ENCODE peak calls at places on chromosome 11, in nine cellular contexts. One of them, this sample, is unnamed.

GRCh38 chr11:67564230-67564629 is 19.4 kb upstream of the GSTP1 start:
- ATAC-seq in right cardiac atrium: no peak
- ATAC-seq in left lung: no peak
- ATAC-seq in SK-N-SH treated with all-trans-retinoic acid at 6 μM for 48 hours: no peak
- ATAC-seq in activated naive CD4-positive, alpha-beta T cell treated with anti-CD3 and anti-CD28 coated beads, Interleukin-2, amount 50 U/mL, for 72 hours: no peak
- ATAC-seq in naive thymus-derived CD4-positive, alpha-beta T cell: no peak
- ATAC-seq in stimulated activated naive CD8-positive, alpha-beta T cell treated with anti-CD3 and anti-CD28 coated beads, Interleukin-15, amount 100 ng/mL, for 72 hours: no peak
- ATAC-seq in heart right ventricle: no peak
- ATAC-seq in activated CD8-positive, alpha-beta memory T cell treated with anti-CD3 and anti-CD28 coated beads, Interleukin-2, amount 10 ng/mL, durations not matched to agents 7 days and 5 days: no peak
- ATAC-seq in this sample: no peak

GRCh38 chr11:93741882-93742226 is 382 bp downstream of the C11orf54 start:
- ATAC-seq in naive thymus-derived CD4-positive, alpha-beta T cell: peak
- ATAC-seq in heart right ventricle: peak
- ATAC-seq in stimulated activated naive CD8-positive, alpha-beta T cell treated with anti-CD3 and anti-CD28 coated beads, Interleukin-15, amount 100 ng/mL, for 72 hours: no peak
- ATAC-seq in right cardiac atrium: peak
- ATAC-seq in SK-N-SH treated with all-trans-retinoic acid at 6 μM for 48 hours: peak
- ATAC-seq in left lung: peak
- ATAC-seq in activated CD8-positive, alpha-beta memory T cell treated with anti-CD3 and anti-CD28 coated beads, Interleukin-2, amount 10 ng/mL, durations not matched to agents 7 days and 5 days: peak
- ATAC-seq in activated naive CD4-positive, alpha-beta T cell treated with anti-CD3 and anti-CD28 coated beads, Interleukin-2, amount 50 U/mL, for 72 hours: peak
- ATAC-seq in this sample: peak

GRCh38 chr11:60768202-60768601 is 11.5 kb downstream of the MS4A15 start:
- ATAC-seq in heart right ventricle: no peak
- ATAC-seq in activated naive CD4-positive, alpha-beta T cell treated with anti-CD3 and anti-CD28 coated beads, Interleukin-2, amount 50 U/mL, for 72 hours: no peak
- ATAC-seq in left lung: no peak
- ATAC-seq in SK-N-SH treated with all-trans-retinoic acid at 6 μM for 48 hours: no peak
- ATAC-seq in naive thymus-derived CD4-positive, alpha-beta T cell: no peak
- ATAC-seq in activated CD8-positive, alpha-beta memory T cell treated with anti-CD3 and anti-CD28 coated beads, Interleukin-2, amount 10 ng/mL, durations not matched to agents 7 days and 5 days: no peak
- ATAC-seq in right cardiac atrium: no peak
- ATAC-seq in stimulated activated naive CD8-positive, alpha-beta T cell treated with anti-CD3 and anti-CD28 coated beads, Interleukin-15, amount 100 ng/mL, for 72 hours: no peak
- ATAC-seq in this sample: no peak

GRCh38 chr11:119015054-119015611 is 3.0 kb downstream of the RPS25 start:
- ATAC-seq in naive thymus-derived CD4-positive, alpha-beta T cell: no peak
- ATAC-seq in left lung: no peak
- ATAC-seq in activated naive CD4-positive, alpha-beta T cell treated with anti-CD3 and anti-CD28 coated beads, Interleukin-2, amount 50 U/mL, for 72 hours: no peak
- ATAC-seq in stimulated activated naive CD8-positive, alpha-beta T cell treated with anti-CD3 and anti-CD28 coated beads, Interleukin-15, amount 100 ng/mL, for 72 hours: no peak
- ATAC-seq in heart right ventricle: no peak
- ATAC-seq in SK-N-SH treated with all-trans-retinoic acid at 6 μM for 48 hours: no peak
- ATAC-seq in right cardiac atrium: no peak
- ATAC-seq in activated CD8-positive, alpha-beta memory T cell treated with anti-CD3 and anti-CD28 coated beads, Interleukin-2, amount 10 ng/mL, durations not matched to agents 7 days and 5 days: no peak
- ATAC-seq in this sample: no peak

GRCh38 chr11:61516675-61517516 is 8.3 kb downstream of the LRRC10B start:
- ATAC-seq in naive thymus-derived CD4-positive, alpha-beta T cell: peak
- ATAC-seq in SK-N-SH treated with all-trans-retinoic acid at 6 μM for 48 hours: peak
- ATAC-seq in activated naive CD4-positive, alpha-beta T cell treated with anti-CD3 and anti-CD28 coated beads, Interleukin-2, amount 50 U/mL, for 72 hours: peak
- ATAC-seq in activated CD8-positive, alpha-beta memory T cell treated with anti-CD3 and anti-CD28 coated beads, Interleukin-2, amount 10 ng/mL, durations not matched to agents 7 days and 5 days: peak
- ATAC-seq in heart right ventricle: peak
- ATAC-seq in stimulated activated naive CD8-positive, alpha-beta T cell treated with anti-CD3 and anti-CD28 coated beads, Interleukin-15, amount 100 ng/mL, for 72 hours: peak
- ATAC-seq in left lung: peak
- ATAC-seq in right cardiac atrium: peak
- ATAC-seq in this sample: peak

GRCh38 chr11:112520293-112520692 is 259.6 kb upstream of the PLET1 start:
- ATAC-seq in SK-N-SH treated with all-trans-retinoic acid at 6 μM for 48 hours: no peak
- ATAC-seq in activated naive CD4-positive, alpha-beta T cell treated with anti-CD3 and anti-CD28 coated beads, Interleukin-2, amount 50 U/mL, for 72 hours: no peak
- ATAC-seq in right cardiac atrium: no peak
- ATAC-seq in stimulated activated naive CD8-positive, alpha-beta T cell treated with anti-CD3 and anti-CD28 coated beads, Interleukin-15, amount 100 ng/mL, for 72 hours: no peak
- ATAC-seq in left lung: no peak
- ATAC-seq in naive thymus-derived CD4-positive, alpha-beta T cell: no peak
- ATAC-seq in heart right ventricle: no peak
- ATAC-seq in activated CD8-positive, alpha-beta memory T cell treated with anti-CD3 and anti-CD28 coated beads, Interleukin-2, amount 10 ng/mL, durations not matched to agents 7 days and 5 days: no peak
- ATAC-seq in this sample: no peak

GRCh38 chr11:130087294-130087926 is 17.7 kb downstream of the APLP2 start:
- ATAC-seq in heart right ventricle: peak
- ATAC-seq in activated naive CD4-positive, alpha-beta T cell treated with anti-CD3 and anti-CD28 coated beads, Interleukin-2, amount 50 U/mL, for 72 hours: no peak
- ATAC-seq in left lung: peak
- ATAC-seq in stimulated activated naive CD8-positive, alpha-beta T cell treated with anti-CD3 and anti-CD28 coated beads, Interleukin-15, amount 100 ng/mL, for 72 hours: no peak
- ATAC-seq in activated CD8-positive, alpha-beta memory T cell treated with anti-CD3 and anti-CD28 coated beads, Interleukin-2, amount 10 ng/mL, durations not matched to agents 7 days and 5 days: no peak
- ATAC-seq in naive thymus-derived CD4-positive, alpha-beta T cell: peak
- ATAC-seq in SK-N-SH treated with all-trans-retinoic acid at 6 μM for 48 hours: no peak
- ATAC-seq in right cardiac atrium: peak
- ATAC-seq in this sample: no peak

GRCh38 chr11:416051-416756 is 1.4 kb upstream of the SIGIRR start:
- ATAC-seq in activated CD8-positive, alpha-beta memory T cell treated with anti-CD3 and anti-CD28 coated beads, Interleukin-2, amount 10 ng/mL, durations not matched to agents 7 days and 5 days: peak
- ATAC-seq in activated naive CD4-positive, alpha-beta T cell treated with anti-CD3 and anti-CD28 coated beads, Interleukin-2, amount 50 U/mL, for 72 hours: peak
- ATAC-seq in naive thymus-derived CD4-positive, alpha-beta T cell: peak
- ATAC-seq in left lung: peak
- ATAC-seq in stimulated activated naive CD8-positive, alpha-beta T cell treated with anti-CD3 and anti-CD28 coated beads, Interleukin-15, amount 100 ng/mL, for 72 hours: peak
- ATAC-seq in heart right ventricle: no peak
- ATAC-seq in SK-N-SH treated with all-trans-retinoic acid at 6 μM for 48 hours: no peak
- ATAC-seq in right cardiac atrium: peak
- ATAC-seq in this sample: no peak

GRCh38 chr11:117520201-117520600 is 192.5 kb downstream of the CEP164 start:
- ATAC-seq in naive thymus-derived CD4-positive, alpha-beta T cell: no peak
- ATAC-seq in stimulated activated naive CD8-positive, alpha-beta T cell treated with anti-CD3 and anti-CD28 coated beads, Interleukin-15, amount 100 ng/mL, for 72 hours: no peak
- ATAC-seq in right cardiac atrium: no peak
- ATAC-seq in left lung: peak
- ATAC-seq in activated CD8-positive, alpha-beta memory T cell treated with anti-CD3 and anti-CD28 coated beads, Interleukin-2, amount 10 ng/mL, durations not matched to agents 7 days and 5 days: no peak
- ATAC-seq in heart right ventricle: no peak
- ATAC-seq in SK-N-SH treated with all-trans-retinoic acid at 6 μM for 48 hours: no peak
- ATAC-seq in activated naive CD4-positive, alpha-beta T cell treated with anti-CD3 and anti-CD28 coated beads, Interleukin-2, amount 50 U/mL, for 72 hours: no peak
- ATAC-seq in this sample: no peak

GRCh38 chr11:47257518-47258316 is at the start of gene NR1H3:
- ATAC-seq in left lung: peak
- ATAC-seq in activated CD8-positive, alpha-beta memory T cell treated with anti-CD3 and anti-CD28 coated beads, Interleukin-2, amount 10 ng/mL, durations not matched to agents 7 days and 5 days: peak
- ATAC-seq in activated naive CD4-positive, alpha-beta T cell treated with anti-CD3 and anti-CD28 coated beads, Interleukin-2, amount 50 U/mL, for 72 hours: no peak
- ATAC-seq in naive thymus-derived CD4-positive, alpha-beta T cell: peak
- ATAC-seq in heart right ventricle: peak
- ATAC-seq in stimulated activated naive CD8-positive, alpha-beta T cell treated with anti-CD3 and anti-CD28 coated beads, Interleukin-15, amount 100 ng/mL, for 72 hours: peak
- ATAC-seq in right cardiac atrium: peak
- ATAC-seq in SK-N-SH treated with all-trans-retinoic acid at 6 μM for 48 hours: peak
- ATAC-seq in this sample: peak

GRCh38 chr11:132049205-132049604 is 678.8 kb downstream of the NTM start:
- ATAC-seq in activated CD8-positive, alpha-beta memory T cell treated with anti-CD3 and anti-CD28 coated beads, Interleukin-2, amount 10 ng/mL, durations not matched to agents 7 days and 5 days: no peak
- ATAC-seq in SK-N-SH treated with all-trans-retinoic acid at 6 μM for 48 hours: no peak
- ATAC-seq in naive thymus-derived CD4-positive, alpha-beta T cell: no peak
- ATAC-seq in activated naive CD4-positive, alpha-beta T cell treated with anti-CD3 and anti-CD28 coated beads, Interleukin-2, amount 50 U/mL, for 72 hours: no peak
- ATAC-seq in left lung: no peak
- ATAC-seq in stimulated activated naive CD8-positive, alpha-beta T cell treated with anti-CD3 and anti-CD28 coated beads, Interleukin-15, amount 100 ng/mL, for 72 hours: no peak
- ATAC-seq in right cardiac atrium: no peak
- ATAC-seq in heart right ventricle: no peak
- ATAC-seq in this sample: no peak

GRCh38 chr11:109960831-109961230 is 132.4 kb upstream of the ZC3H12C start:
- ATAC-seq in right cardiac atrium: peak
- ATAC-seq in left lung: peak
- ATAC-seq in activated CD8-positive, alpha-beta memory T cell treated with anti-CD3 and anti-CD28 coated beads, Interleukin-2, amount 10 ng/mL, durations not matched to agents 7 days and 5 days: no peak
- ATAC-seq in stimulated activated naive CD8-positive, alpha-beta T cell treated with anti-CD3 and anti-CD28 coated beads, Interleukin-15, amount 100 ng/mL, for 72 hours: no peak
- ATAC-seq in activated naive CD4-positive, alpha-beta T cell treated with anti-CD3 and anti-CD28 coated beads, Interleukin-2, amount 50 U/mL, for 72 hours: no peak
- ATAC-seq in heart right ventricle: peak
- ATAC-seq in naive thymus-derived CD4-positive, alpha-beta T cell: no peak
- ATAC-seq in SK-N-SH treated with all-trans-retinoic acid at 6 μM for 48 hours: no peak
- ATAC-seq in this sample: peak

GRCh38 chr11:130103296-130103814 is 33.7 kb downstream of the APLP2 start:
- ATAC-seq in activated naive CD4-positive, alpha-beta T cell treated with anti-CD3 and anti-CD28 coated beads, Interleukin-2, amount 50 U/mL, for 72 hours: no peak
- ATAC-seq in naive thymus-derived CD4-positive, alpha-beta T cell: no peak
- ATAC-seq in SK-N-SH treated with all-trans-retinoic acid at 6 μM for 48 hours: peak
- ATAC-seq in left lung: peak
- ATAC-seq in heart right ventricle: peak
- ATAC-seq in right cardiac atrium: peak
- ATAC-seq in activated CD8-positive, alpha-beta memory T cell treated with anti-CD3 and anti-CD28 coated beads, Interleukin-2, amount 10 ng/mL, durations not matched to agents 7 days and 5 days: no peak
- ATAC-seq in stimulated activated naive CD8-positive, alpha-beta T cell treated with anti-CD3 and anti-CD28 coated beads, Interleukin-15, amount 100 ng/mL, for 72 hours: no peak
- ATAC-seq in this sample: peak